ENCODE peak calls at places on chromosomes 2 and 18, in ten cellular contexts. Y is uterus, O is stomach, V is lower leg skin, T is cardiac muscle cell, A is colonic mucosa, W is osteocyte, K is A549, H is psoas muscle, R is AG10803. D is an unnamed sample.

GRCh38 chr18:74454279-74454741 is 2.8 kb downstream of the DIPK1C start:
- DNase-seq in T (no peak), A (no peak), W (peak), V (no peak), Y (no peak), H (no peak), R (no peak), K (no peak), O (no peak), D (no peak)

GRCh38 chr2:100176925-100177324 is 34.5 kb upstream of the AFF3 start:
- DNase-seq in R (no peak), A (no peak), H (no peak), Y (no peak), W (no peak), O (no peak), T (no peak), V (no peak), K (no peak), D (no peak)

GRCh38 chr2:239455436-239456203 is 54.8 kb upstream of the HDAC4 start:
- DNase-seq in V (peak), T (no peak), A (no peak), K (no peak), W (peak), O (no peak), R (no peak), Y (no peak), H (no peak), D (no peak)

GRCh38 chr2:45836740-45837139 is 185.3 kb downstream of the PRKCE start:
- DNase-seq in Y (no peak), T (no peak), W (no peak), K (no peak), R (no peak), V (no peak), O (no peak), A (no peak), H (no peak), D (no peak)

GRCh38 chr2:72271766-72272615 is 124.3 kb upstream of the CYP26B1 start:
- DNase-seq in A (peak), R (no peak), O (no peak), Y (peak), W (no peak), H (no peak), K (peak), V (no peak), T (peak), D (no peak)

GRCh38 chr2:234631896-234632514 is 135.1 kb upstream of the ARL4C start:
- DNase-seq in A (no peak), V (peak), R (no peak), T (no peak), H (no peak), K (no peak), Y (no peak), W (peak), O (no peak), D (no peak)

GRCh38 chr2:112061299-112061698 is 6.2 kb downstream of the TMEM87B start:
- DNase-seq in W (no peak), H (no peak), R (no peak), Y (no peak), O (no peak), A (no peak), T (no peak), K (no peak), V (no peak), D (no peak)

GRCh38 chr2:8535821-8536685 is 145.8 kb upstream of the ID2 start:
- DNase-seq in A (no peak), V (no peak), Y (peak), H (no peak), O (no peak), T (peak), W (no peak), R (no peak), K (no peak), D (no peak)

GRCh38 chr2:101710690-101711318 is 13.3 kb downstream of the MAP4K4 start:
- DNase-seq in A (no peak), Y (no peak), W (no peak), H (no peak), V (no peak), K (no peak), O (no peak), R (peak), T (no peak), D (no peak)

GRCh38 chr2:66578067-66578852 is 143.3 kb downstream of the MEIS1 start:
- DNase-seq in Y (peak), T (no peak), K (no peak), R (peak), A (no peak), H (peak), O (no peak), W (no peak), V (no peak), D (no peak)

GRCh38 chr2:151410485-151410833 is 757 bp downstream of the RIF1 start:
- DNase-seq in T (peak), A (peak), R (no peak), Y (no peak), H (no peak), V (no peak), K (peak), O (peak), W (no peak), D (no peak)

GRCh38 chr18:24922491-24922890 is 429.5 kb downstream of the ZNF521 start:
- DNase-seq in V (no peak), O (no peak), H (no peak), T (no peak), Y (no peak), W (no peak), R (no peak), A (no peak), K (no peak), D (no peak)

GRCh38 chr2:105308785-105309540 is 20.6 kb downstream of the TGFBRAP1 start:
- DNase-seq in Y (no peak), W (no peak), O (no peak), K (no peak), T (no peak), R (no peak), A (no peak), H (peak), V (no peak), D (no peak)

GRCh38 chr2:144165599-144166250 is 354.2 kb downstream of the ZEB2 start:
- DNase-seq in K (no peak), W (no peak), A (no peak), R (no peak), H (no peak), Y (no peak), T (no peak), O (no peak), V (no peak), D (no peak)

GRCh38 chr18:55699233-55699765 is 111.3 kb upstream of the TCF4 start:
- DNase-seq in V (no peak), A (no peak), W (no peak), R (peak), K (no peak), Y (no peak), H (no peak), T (peak), O (no peak), D (no peak)

GRCh38 chr2:241598487-241598886 is 38.5 kb downstream of the THAP4 start:
- DNase-seq in W (no peak), H (no peak), K (peak), Y (no peak), V (no peak), O (no peak), A (no peak), R (no peak), T (no peak), D (no peak)

GRCh38 chr18:7958081-7958896 is 391.2 kb downstream of the PTPRM start:
- DNase-seq in H (no peak), W (no peak), V (no peak), Y (no peak), K (no peak), T (peak), R (no peak), A (no peak), O (no peak), D (no peak)

GRCh38 chr2:200276472-200276871 is 30.0 kb upstream of the SPATS2L start:
- DNase-seq in Y (no peak), T (no peak), A (no peak), R (no peak), K (no peak), H (no peak), V (no peak), W (no peak), O (no peak), D (no peak)

GRCh38 chr18:78431606-78432005 is 548.0 kb upstream of the SALL3 start:
- DNase-seq in H (no peak), V (no peak), W (no peak), R (no peak), Y (no peak), O (no peak), A (no peak), K (no peak), T (no peak), D (no peak)

GRCh38 chr2:48849770-48850169 is 94.2 kb upstream of the LHCGR start:
- DNase-seq in W (no peak), T (peak), O (no peak), H (no peak), V (no peak), R (peak), K (peak), A (no peak), Y (no peak), D (no peak)

GRCh38 chr18:23890589-23890988 is 124.0 kb upstream of the TTC39C start:
- DNase-seq in H (no peak), A (no peak), W (no peak), R (peak), T (peak), O (no peak), K (no peak), V (no peak), Y (no peak), D (no peak)

GRCh38 chr2:107633580-107634147 is 193.0 kb upstream of the RGPD4 start:
- DNase-seq in O (no peak), T (peak), K (peak), H (no peak), A (no peak), V (no peak), R (peak), W (no peak), Y (no peak), D (no peak)

GRCh38 chr2:157315901-157316300 is 9.7 kb downstream of the ERMN start:
- DNase-seq in K (no peak), A (no peak), H (no peak), O (no peak), T (no peak), Y (no peak), R (no peak), W (no peak), V (no peak), D (no peak)

GRCh38 chr2:234873828-234874173 is 78.0 kb upstream of the SH3BP4 start:
- DNase-seq in H (peak), T (peak), K (peak), W (no peak), V (peak), Y (peak), R (peak), A (peak), O (no peak), D (no peak)

GRCh38 chr2:122447237-122447636 is 691.8 kb downstream of the TSN start:
- DNase-seq in W (no peak), H (no peak), K (no peak), V (no peak), T (no peak), Y (no peak), O (no peak), A (no peak), R (no peak), D (no peak)

GRCh38 chr2:122446761-122447160 is 691.3 kb downstream of the TSN start:
- DNase-seq in K (no peak), T (no peak), V (no peak), O (no peak), R (no peak), A (no peak), H (no peak), Y (no peak), W (no peak), D (no peak)

GRCh38 chr2:122451697-122452096 is 696.2 kb downstream of the TSN start:
- DNase-seq in A (no peak), O (no peak), V (no peak), K (no peak), W (no peak), H (no peak), R (no peak), T (no peak), Y (no peak), D (no peak)

GRCh38 chr2:122451040-122451439 is 695.6 kb downstream of the TSN start:
- DNase-seq in Y (no peak), W (no peak), H (no peak), A (no peak), O (no peak), K (peak), R (peak), T (peak), V (no peak), D (no peak)
- TF ChIP-seq CTCF in Y (no peak), W (peak), H (peak), A (peak), O (no peak), K (no peak), R (peak), T (peak), V (no peak), D (peak)

GRCh38 chr18:51734576-51734975 is 537.1 kb upstream of the MEX3C start:
- DNase-seq in W (no peak), O (no peak), R (no peak), K (no peak), H (no peak), A (no peak), V (no peak), Y (no peak), T (no peak), D (no peak)

DNA sequence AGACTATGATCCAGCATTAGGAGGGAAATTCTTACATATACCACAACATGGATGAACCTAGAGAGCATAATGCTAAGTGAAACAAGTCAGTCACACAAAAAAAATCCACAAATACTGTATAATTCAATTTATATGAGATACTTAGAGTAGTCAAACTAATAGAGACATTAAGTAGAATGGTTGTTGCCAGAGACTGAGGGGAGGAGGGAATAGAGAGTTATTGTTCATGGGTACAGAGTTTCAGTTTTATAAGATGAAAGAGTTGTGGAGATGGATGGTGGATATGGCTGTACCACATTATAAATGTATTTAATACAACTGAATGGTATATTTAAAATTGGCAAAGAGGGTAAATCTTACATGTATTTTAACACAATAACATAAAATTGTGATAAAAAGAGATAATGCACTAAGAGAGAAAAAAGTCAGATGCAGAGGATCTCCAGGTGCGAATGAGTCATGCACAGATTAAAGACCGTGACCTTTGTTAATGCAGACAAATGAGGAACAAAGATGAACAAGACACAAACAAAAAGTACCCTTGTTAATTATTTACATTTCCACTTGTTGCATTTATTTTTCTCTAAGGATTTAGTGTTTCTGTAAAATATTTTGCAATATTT is 541.7 kb upstream of the MEX3C start:
- DNase-seq in A (no peak), R (no peak), H (no peak), Y (no peak), V (no peak), T (no peak), K (no peak), W (no peak), O (no peak), D (no peak)
- TF ChIP-seq CTCF in A (no peak), R (no peak), H (no peak), Y (no peak), V (no peak), T (no peak), K (no peak), W (no peak), O (no peak), D (no peak)

GRCh38 chr2:176822060-176822459 is 390.5 kb upstream of the HNRNPA3 start:
- DNase-seq in V (no peak), T (no peak), H (no peak), W (no peak), Y (no peak), R (no peak), A (no peak), K (no peak), O (no peak), D (no peak)

GRCh38 chr2:176827269-176827668 is 385.3 kb upstream of the HNRNPA3 start:
- DNase-seq in O (no peak), Y (no peak), A (no peak), R (no peak), T (no peak), W (no peak), K (no peak), H (no peak), V (no peak), D (no peak)

GRCh38 chr2:176821350-176821749 is 391.2 kb upstream of the HNRNPA3 start:
- DNase-seq in O (no peak), R (no peak), Y (no peak), K (peak), T (no peak), V (no peak), H (no peak), A (no peak), W (no peak), D (no peak)

GRCh38 chr2:176830362-176830761 is 382.2 kb upstream of the HNRNPA3 start:
- DNase-seq in H (no peak), W (no peak), Y (no peak), T (no peak), V (no peak), A (no peak), R (no peak), O (no peak), K (peak), D (no peak)

GRCh38 chr2:176826356-176826755 is 386.2 kb upstream of the HNRNPA3 start:
- DNase-seq in V (no peak), T (no peak), O (no peak), W (no peak), K (no peak), R (no peak), A (no peak), Y (no peak), H (no peak), D (no peak)
- TF ChIP-seq CTCF in V (no peak), T (no peak), O (no peak), W (no peak), K (no peak), R (no peak), A (no peak), Y (no peak), H (no peak), D (no peak)

GRCh38 chr2:238243496-238244076 is 3.7 kb upstream of the HES6 start:
- DNase-seq in V (no peak), R (no peak), Y (no peak), K (no peak), A (no peak), H (peak), O (no peak), W (no peak), T (no peak), D (no peak)
- TF ChIP-seq CTCF in V (no peak), R (no peak), Y (no peak), K (no peak), A (peak), H (no peak), O (no peak), W (no peak), T (no peak), D (peak)

GRCh38 chr18:286515-287310 is 18.9 kb upstream of the THOC1 start:
- DNase-seq in Y (no peak), T (peak), V (no peak), A (no peak), K (peak), W (no peak), O (no peak), H (no peak), R (peak), D (no peak)

GRCh38 chr18:297936-298335 is 30.1 kb upstream of the THOC1 start:
- DNase-seq in K (no peak), H (no peak), V (no peak), W (no peak), Y (no peak), T (no peak), O (no peak), A (no peak), R (peak), D (no peak)

GRCh38 chr18:293557-293956 is 25.7 kb upstream of the THOC1 start:
- DNase-seq in W (no peak), H (no peak), K (no peak), T (peak), O (no peak), A (no peak), V (no peak), R (peak), Y (no peak), D (no peak)

GRCh38 chr18:295756-296155 is 27.9 kb upstream of the THOC1 start:
- DNase-seq in O (no peak), W (no peak), T (peak), K (no peak), Y (no peak), H (no peak), V (no peak), A (no peak), R (peak), D (no peak)

GRCh38 chr18:292271-292670 is 24.4 kb upstream of the THOC1 start:
- DNase-seq in K (no peak), W (no peak), Y (no peak), H (no peak), T (peak), V (no peak), A (no peak), R (no peak), O (no peak), D (no peak)
- TF ChIP-seq CTCF in K (no peak), W (peak), Y (no peak), H (no peak), T (peak), V (no peak), A (no peak), R (peak), O (no peak), D (peak)

DNA sequence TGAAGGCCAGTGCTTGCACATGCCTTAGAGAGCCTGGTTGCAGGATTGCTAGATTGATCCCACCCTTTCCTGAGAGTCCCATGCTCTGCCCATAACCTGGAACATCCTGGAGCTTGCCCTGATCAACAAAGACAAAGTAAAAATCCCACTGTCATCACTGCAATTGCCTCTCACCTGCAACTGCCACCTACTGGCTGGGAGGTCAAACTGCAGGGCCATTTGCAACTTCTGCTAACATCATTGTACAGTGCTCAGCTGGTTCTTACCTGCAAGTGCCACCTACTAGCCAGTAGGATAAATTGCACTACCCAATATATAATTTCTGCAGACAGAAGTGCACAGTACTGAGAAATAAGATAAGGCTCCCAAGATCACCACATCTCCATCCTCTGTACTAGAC is 947.5 kb downstream of the CPS1 start:
- DNase-seq in O (no peak), W (no peak), Y (no peak), R (no peak), K (peak), T (no peak), A (no peak), V (no peak), H (no peak), D (no peak)
- TF ChIP-seq CTCF in O (no peak), W (no peak), Y (no peak), R (no peak), K (no peak), T (no peak), A (no peak), V (no peak), H (no peak), D (peak)

GRCh38 chr18:52869349-52869923 is 529.4 kb downstream of the DCC start:
- DNase-seq in R (no peak), O (no peak), A (no peak), T (no peak), W (no peak), H (no peak), V (no peak), Y (no peak), K (no peak), D (no peak)

GRCh38 chr18:52875711-52876110 is 535.7 kb downstream of the DCC start:
- DNase-seq in V (no peak), H (no peak), T (no peak), Y (no peak), W (no peak), A (no peak), K (no peak), O (no peak), R (no peak), D (no peak)

GRCh38 chr18:52874774-52875173 is 534.8 kb downstream of the DCC start:
- DNase-seq in K (no peak), W (no peak), T (no peak), H (no peak), O (no peak), Y (no peak), A (no peak), R (no peak), V (no peak), D (no peak)

GRCh38 chr18:52869942-52870907 is 530.2 kb downstream of the DCC start:
- DNase-seq in A (no peak), V (no peak), K (peak), R (no peak), Y (no peak), O (no peak), W (no peak), H (no peak), T (no peak), D (no peak)
- TF ChIP-seq CTCF in A (no peak), V (no peak), K (no peak), R (no peak), Y (no peak), O (no peak), W (no peak), H (no peak), T (no peak), D (no peak)

GRCh38 chr2:147008481-147008880 is 836.3 kb upstream of the ACVR2A start:
- DNase-seq in K (no peak), A (no peak), R (peak), V (no peak), O (no peak), W (no peak), T (no peak), Y (no peak), H (no peak), D (no peak)

GRCh38 chr2:147002256-147002655 is 842.6 kb upstream of the ACVR2A start:
- DNase-seq in Y (no peak), H (no peak), A (no peak), R (no peak), W (no peak), K (no peak), O (no peak), T (no peak), V (no peak), D (no peak)

GRCh38 chr2:147006724-147007123 is 838.1 kb upstream of the ACVR2A start:
- DNase-seq in R (peak), W (no peak), T (peak), H (no peak), O (no peak), A (no peak), V (no peak), Y (no peak), K (no peak), D (no peak)
- TF ChIP-seq CTCF in R (no peak), W (no peak), T (no peak), H (no peak), O (no peak), A (no peak), V (no peak), Y (no peak), K (no peak), D (no peak)